ENCODE peak calls at places on chromosomes 1 and 21, in six cellular contexts. One of them, this sample, is unnamed.

GRCh38 chr21:44846201-44846484 is 27.3 kb downstream of the PTTG1IP start:
- DNase-seq in left cardiac atrium: no peak
- DNase-seq in GM10248: no peak
- DNase-seq in NCI-H1105: no peak
- DNase-seq in iris pigment epithelial cell: no peak
- DNase-seq in activated CD4-positive, CD25-positive, alpha-beta regulatory T cell treated with anti-CD3 and anti-CD28 coated beads, Interleukin-2, amount 50 U/mL, for 72 hours: no peak
- DNase-seq in this sample: no peak

GRCh38 chr1:11518016-11518670 is 39.2 kb downstream of the DISP3 start:
- DNase-seq in activated CD4-positive, CD25-positive, alpha-beta regulatory T cell treated with anti-CD3 and anti-CD28 coated beads, Interleukin-2, amount 50 U/mL, for 72 hours: no peak
- DNase-seq in NCI-H1105: no peak
- DNase-seq in left cardiac atrium: no peak
- DNase-seq in iris pigment epithelial cell: no peak
- DNase-seq in GM10248: no peak
- DNase-seq in this sample: no peak

GRCh38 chr1:87134625-87135024 is 194.1 kb upstream of the LMO4 start:
- DNase-seq in iris pigment epithelial cell: no peak
- DNase-seq in NCI-H1105: no peak
- DNase-seq in activated CD4-positive, CD25-positive, alpha-beta regulatory T cell treated with anti-CD3 and anti-CD28 coated beads, Interleukin-2, amount 50 U/mL, for 72 hours: no peak
- DNase-seq in GM10248: no peak
- DNase-seq in left cardiac atrium: peak
- DNase-seq in this sample: no peak

GRCh38 chr1:112537451-112537850 is 28.7 kb downstream of the WNT2B start:
- DNase-seq in NCI-H1105: no peak
- DNase-seq in GM10248: no peak
- DNase-seq in activated CD4-positive, CD25-positive, alpha-beta regulatory T cell treated with anti-CD3 and anti-CD28 coated beads, Interleukin-2, amount 50 U/mL, for 72 hours: no peak
- DNase-seq in left cardiac atrium: no peak
- DNase-seq in iris pigment epithelial cell: no peak
- DNase-seq in this sample: no peak

GRCh38 chr1:99657213-99658030 is 11.5 kb downstream of the PALMD start:
- DNase-seq in activated CD4-positive, CD25-positive, alpha-beta regulatory T cell treated with anti-CD3 and anti-CD28 coated beads, Interleukin-2, amount 50 U/mL, for 72 hours: no peak
- DNase-seq in GM10248: no peak
- DNase-seq in iris pigment epithelial cell: peak
- DNase-seq in NCI-H1105: no peak
- DNase-seq in left cardiac atrium: no peak
- DNase-seq in this sample: no peak

GRCh38 chr1:38125016-38125415 is 78.4 kb upstream of the POU3F1 start:
- DNase-seq in GM10248: no peak
- DNase-seq in activated CD4-positive, CD25-positive, alpha-beta regulatory T cell treated with anti-CD3 and anti-CD28 coated beads, Interleukin-2, amount 50 U/mL, for 72 hours: no peak
- DNase-seq in left cardiac atrium: no peak
- DNase-seq in NCI-H1105: no peak
- DNase-seq in iris pigment epithelial cell: no peak
- DNase-seq in this sample: no peak

GRCh38 chr21:36419996-36420395 is 34.8 kb downstream of the CHAF1B start:
- DNase-seq in activated CD4-positive, CD25-positive, alpha-beta regulatory T cell treated with anti-CD3 and anti-CD28 coated beads, Interleukin-2, amount 50 U/mL, for 72 hours: peak
- DNase-seq in left cardiac atrium: peak
- DNase-seq in NCI-H1105: peak
- DNase-seq in iris pigment epithelial cell: peak
- DNase-seq in GM10248: peak
- DNase-seq in this sample: peak

GRCh38 chr1:229410692-229411433 is 23.0 kb downstream of the ACTA1 start:
- DNase-seq in NCI-H1105: peak
- DNase-seq in iris pigment epithelial cell: peak
- DNase-seq in GM10248: no peak
- DNase-seq in left cardiac atrium: peak
- DNase-seq in activated CD4-positive, CD25-positive, alpha-beta regulatory T cell treated with anti-CD3 and anti-CD28 coated beads, Interleukin-2, amount 50 U/mL, for 72 hours: no peak
- DNase-seq in this sample: no peak

GRCh38 chr1:47241114-47242113 is 9.4 kb upstream of the TAL1 start:
- DNase-seq in NCI-H1105: no peak
- DNase-seq in iris pigment epithelial cell: no peak
- DNase-seq in activated CD4-positive, CD25-positive, alpha-beta regulatory T cell treated with anti-CD3 and anti-CD28 coated beads, Interleukin-2, amount 50 U/mL, for 72 hours: no peak
- DNase-seq in left cardiac atrium: no peak
- DNase-seq in GM10248: no peak
- DNase-seq in this sample: no peak

GRCh38 chr1:26283871-26284596 is 4.1 kb downstream of the SH3BGRL3 start:
- DNase-seq in NCI-H1105: no peak
- DNase-seq in GM10248: no peak
- DNase-seq in left cardiac atrium: no peak
- DNase-seq in activated CD4-positive, CD25-positive, alpha-beta regulatory T cell treated with anti-CD3 and anti-CD28 coated beads, Interleukin-2, amount 50 U/mL, for 72 hours: no peak
- DNase-seq in iris pigment epithelial cell: no peak
- DNase-seq in this sample: no peak

GRCh38 chr1:168236836-168237611 is 11.2 kb downstream of the SFT2D2 start:
- DNase-seq in GM10248: no peak
- DNase-seq in activated CD4-positive, CD25-positive, alpha-beta regulatory T cell treated with anti-CD3 and anti-CD28 coated beads, Interleukin-2, amount 50 U/mL, for 72 hours: no peak
- DNase-seq in NCI-H1105: no peak
- DNase-seq in left cardiac atrium: no peak
- DNase-seq in iris pigment epithelial cell: no peak
- DNase-seq in this sample: no peak